ENCODE peak calls at places on chromosomes 6 and 20, in four cellular contexts. U is omental fat pad; K is germinal center; R is activated CD4-positive, CD25-positive, alpha-beta regulatory T cell treated with anti-CD3 and anti-CD28 coated beads, Interleukin-2, amount 50 U/mL, for 72 hours. X is an unnamed sample.

GRCh38 chr6:159527351-159527750 is 165.7 kb downstream of the SOD2 start:
- DNase-seq in U (no peak), K (no peak), R (no peak), X (no peak)

GRCh38 chr6:148850936-148851335 is 104.1 kb downstream of the UST start:
- DNase-seq in U (no peak), K (no peak), R (no peak), X (no peak)

GRCh38 chr20:39631557-39631956 is 669.4 kb downstream of the DHX35 start:
- DNase-seq in U (no peak), K (no peak), R (no peak), X (no peak)

GRCh38 chr6:129921169-129921817 is 60.2 kb upstream of the TMEM244 start:
- DNase-seq in U (no peak), K (no peak), R (no peak), X (no peak)

GRCh38 chr20:53750827-53751393 is 157.3 kb upstream of the ZNF217 start:
- DNase-seq in U (no peak), K (no peak), R (no peak), X (no peak)

GRCh38 chr20:46090095-46090388 is 280 bp upstream of the NCOA5 start:
- DNase-seq in U (no peak), K (no peak), R (no peak), X (no peak)

GRCh38 chr6:6816716-6817115 is 228.2 kb downstream of the LY86 start:
- DNase-seq in U (no peak), K (no peak), R (no peak), X (no peak)

GRCh38 chr6:37279366-37280134 is 21.6 kb upstream of the TMEM217 start:
- DNase-seq in U (no peak), K (no peak), R (no peak), X (no peak)

GRCh38 chr6:8707956-8708772 is 272.8 kb upstream of the SLC35B3 start:
- DNase-seq in U (no peak), K (no peak), R (no peak), X (no peak)

GRCh38 chr20:62183426-62184142 is 756 bp downstream of the MTG2 start:
- DNase-seq in U (no peak), K (no peak), R (no peak), X (no peak)

GRCh38 chr6:56335733-56336132 is 88.4 kb upstream of the COL21A1 start:
- DNase-seq in U (no peak), K (no peak), R (no peak), X (no peak)

GRCh38 chr6:30819287-30819917 is 64.9 kb upstream of the DDR1 start:
- DNase-seq in U (no peak), K (no peak), R (no peak), X (no peak)

GRCh38 chr6:18148304-18149025 is 6.4 kb downstream of the TPMT start:
- DNase-seq in U (no peak), K (no peak), R (no peak), X (no peak)

X was measured in pulmonary artery endothelial cell.